ENCODE peak calls at places on chromosomes 12 and 14, in eight cellular contexts. N, X, R, G, I, V, F and A are unnamed samples.

GRCh38 chr14:67241416-67242362 is at the start of gene PALS1:
- DNase-seq in I (no peak), V (no peak), R (peak), X (no peak), N (peak), G (peak), F (no peak), A (peak)

GRCh38 chr12:80937391-80938238 is at the start of gene LIN7A:
- DNase-seq in V (peak), F (peak), N (peak), G (peak), X (no peak), R (peak), I (peak), A (no peak)

GRCh38 chr14:64968651-64969050 is 3.5 kb downstream of the RAB15 start:
- DNase-seq in G (no peak), R (no peak), I (no peak), N (no peak), F (no peak), V (no peak), X (no peak), A (no peak)

GRCh38 chr12:65248656-65249633 is 29.5 kb upstream of the MSRB3 start:
- DNase-seq in X (no peak), R (no peak), F (no peak), G (no peak), I (no peak), V (no peak), N (no peak), A (no peak)

GRCh38 chr14:83529531-83529930 is 1995.9 kb upstream of the SEL1L start:
- DNase-seq in G (no peak), X (no peak), N (no peak), F (no peak), V (no peak), I (no peak), R (no peak), A (no peak)

GRCh38 chr12:27541031-27541719 is 17.2 kb downstream of the PPFIBP1 start:
- DNase-seq in V (no peak), G (no peak), I (no peak), N (no peak), X (no peak), R (no peak), F (no peak), A (no peak)

GRCh38 chr14:103530390-103530789 is 1.4 kb downstream of the TRMT61A start:
- DNase-seq in F (no peak), V (no peak), G (no peak), X (no peak), I (peak), R (no peak), N (peak), A (no peak)

GRCh38 chr12:13422291-13422690 is 225.8 kb downstream of the EMP1 start:
- DNase-seq in V (no peak), G (no peak), R (no peak), I (no peak), F (no peak), X (no peak), N (no peak), A (no peak)

GRCh38 chr12:3157581-3158328 is 80.6 kb downstream of the TSPAN9 start:
- DNase-seq in I (peak), F (no peak), G (no peak), V (no peak), N (no peak), R (no peak), X (no peak), A (no peak)